ENCODE peak calls at places on chromosome 13, in eight cellular contexts. I, S, B, H, A, L, O and N are unnamed samples. For H3K27me3 and H3K36me3, the result is how much of the 10 kb centered on the place peaks cover.

GRCh38 chr13:110726726-110727125 is 13.2 kb downstream of the ING1 start:
- DNase-seq in I (no peak), S (no peak), B (no peak), H (no peak), A (no peak), L (no peak), O (peak), N (no peak)

GRCh38 chr13:98706446-98707110 is 45.9 kb downstream of the SLC15A1 start:
- DNase-seq in I (no peak), S (no peak), B (peak), H (peak), A (no peak), L (no peak), O (no peak), N (no peak)

GRCh38 chr13:26531751-26532150 is 25.7 kb upstream of the WASF3 start:
- DNase-seq in I (no peak), S (no peak), B (no peak), H (no peak), A (no peak), L (no peak), O (no peak), N (no peak)

GRCh38 chr13:99542788-99543406 is 41.6 kb downstream of the TM9SF2 start:
- DNase-seq in I (no peak), S (no peak), B (no peak), H (no peak), A (no peak), L (no peak), O (no peak), N (no peak)

GRCh38 chr13:39559838-39560237 is 43.2 kb downstream of the LHFPL6 start:
- DNase-seq in I (no peak), S (no peak), B (no peak), H (no peak), A (no peak), L (no peak), O (no peak), N (no peak)

GRCh38 chr13:34139660-34140059 is 321.7 kb downstream of the RFC3 start:
- DNase-seq in I (no peak), S (no peak), B (no peak), H (no peak), A (no peak), L (no peak), O (no peak), N (no peak)

GRCh38 chr13:39217471-39217870 is 179.2 kb downstream of the NHLRC3 start:
- DNase-seq in I (no peak), S (no peak), B (no peak), H (no peak), A (no peak), L (no peak), O (no peak), N (no peak)

GRCh38 chr13:73133536-73133935 is 74.7 kb downstream of the KLF5 start:
- DNase-seq in I (no peak), S (no peak), B (no peak), H (peak), A (peak), L (no peak), O (no peak), N (no peak)

GRCh38 chr13:110423689-110424302 is 116.7 kb downstream of the COL4A2 start:
- DNase-seq in I (no peak), S (no peak), B (no peak), H (no peak), A (no peak), L (no peak), O (no peak), N (no peak)

GRCh38 chr13:93180376-93180966 is 46.1 kb upstream of the GPC6 start:
- DNase-seq in I (no peak), S (no peak), B (no peak), H (no peak), A (no peak), L (no peak), O (no peak), N (no peak)

GRCh38 chr13:44825951-44826350 is 163.3 kb downstream of the NUFIP1 start:
- DNase-seq in I (no peak), S (no peak), B (no peak), H (no peak), A (no peak), L (no peak), O (no peak), N (no peak)

GRCh38 chr13:109412232-109412935 is 374.0 kb downstream of the IRS2 start:
- DNase-seq in I (no peak), S (no peak), B (peak), H (no peak), A (no peak), L (no peak), O (no peak), N (no peak)

GRCh38 chr13:108214511-108215383 is 589 bp downstream of the LIG4 start:
- DNase-seq in I (no peak), S (no peak), B (no peak), H (peak), A (no peak), L (no peak), O (no peak), N (no peak)

GRCh38 chr13:68938639-68939038 is 1169.0 kb upstream of the ATXN8OS start:
- DNase-seq in I (no peak), S (no peak), B (no peak), H (no peak), A (no peak), L (no peak), O (no peak), N (no peak)

GRCh38 chr13:20126460-20127262 is 34.2 kb downstream of the GJA3 start:
- DNase-seq in I (no peak), S (no peak), B (no peak), H (no peak), A (no peak), L (no peak), O (no peak), N (no peak)

GRCh38 chr13:47213057-47213456 is 316.2 kb upstream of the HTR2A start:
- DNase-seq in I (no peak), S (no peak), B (no peak), H (no peak), A (no peak), L (no peak), O (no peak), N (no peak)

GRCh38 chr13:94309997-94310842 is 169.3 kb downstream of the DCT start:
- DNase-seq in I (no peak), S (no peak), B (peak), H (peak), A (no peak), L (no peak), O (no peak), N (no peak)

GRCh38 chr13:20118268-20119140 is 42.3 kb downstream of the GJA3 start:
- DNase-seq in I (no peak), S (no peak), B (no peak), H (no peak), A (no peak), L (peak), O (no peak), N (peak)

GRCh38 chr13:44159633-44160279 is 213.9 kb upstream of the SERP2 start:
- DNase-seq in I (no peak), S (no peak), B (no peak), H (peak), A (no peak), L (no peak), O (no peak), N (no peak)

GRCh38 chr13:99743079-99743478 is 228.5 kb downstream of the ZIC5 start:
- DNase-seq in I (no peak), S (no peak), B (no peak), H (no peak), A (no peak), L (no peak), O (no peak), N (no peak)

GRCh38 chr13:100828226-100828625 is 153.6 kb upstream of the TMTC4 start:
- DNase-seq in I (no peak), S (no peak), B (no peak), H (no peak), A (no peak), L (no peak), O (no peak), N (no peak)

GRCh38 chr13:99811067-99811715 is 160.4 kb downstream of the ZIC5 start:
- DNase-seq in I (no peak), S (no peak), B (no peak), H (no peak), A (no peak), L (no peak), O (no peak), N (no peak)

GRCh38 chr13:47976325-47976724 is 24.7 kb downstream of the SUCLA2 start:
- DNase-seq in I (no peak), S (no peak), B (no peak), H (no peak), A (no peak), L (no peak), O (no peak), N (no peak)

GRCh38 chr13:51636349-51636890 is 52.2 kb downstream of the WDFY2 start:
- DNase-seq in I (no peak), S (no peak), B (no peak), H (no peak), A (no peak), L (no peak), O (no peak), N (no peak)

GRCh38 chr13:89269737-89270136 is 1598.6 kb downstream of the SLITRK5 start:
- DNase-seq in I (no peak), S (no peak), B (no peak), H (no peak), A (no peak), L (no peak), O (no peak), N (no peak)

GRCh38 chr13:51112771-51113170 is 1.7 kb upstream of the C13orf42 start:
- DNase-seq in I (no peak), S (no peak), B (no peak), H (peak), A (peak), L (no peak), O (no peak), N (no peak)

GRCh38 chr13:25678398-25678797 is 306.6 kb downstream of the ATP8A2 start:
- DNase-seq in I (no peak), S (no peak), B (no peak), H (no peak), A (no peak), L (no peak), O (no peak), N (no peak)

GRCh38 chr13:85985791-85986190 is 186.6 kb upstream of the SLITRK6 start:
- DNase-seq in I (no peak), S (no peak), B (no peak), H (peak), A (no peak), L (no peak), O (no peak), N (no peak)

GRCh38 chr13:106610511-106610910 is 42.6 kb upstream of the ARGLU1 start:
- DNase-seq in I (no peak), S (no peak), B (no peak), H (peak), A (no peak), L (no peak), O (no peak), N (no peak)

GRCh38 chr13:27855381-27855780 is 63.1 kb downstream of the GSX1 start:
- DNase-seq in I (no peak), S (no peak), B (no peak), H (no peak), A (peak), L (no peak), O (no peak), N (no peak)

GRCh38 chr13:27853871-27854270 is 61.6 kb downstream of the GSX1 start:
- DNase-seq in I (no peak), S (no peak), B (no peak), H (no peak), A (peak), L (no peak), O (no peak), N (no peak)

GRCh38 chr13:27853345-27853744 is 61.1 kb downstream of the GSX1 start:
- DNase-seq in I (no peak), S (no peak), B (no peak), H (no peak), A (no peak), L (no peak), O (no peak), N (no peak)

GRCh38 chr13:27852491-27852890 is 60.2 kb downstream of the GSX1 start:
- DNase-seq in I (no peak), S (no peak), B (no peak), H (no peak), A (peak), L (no peak), O (no peak), N (no peak)

GRCh38 chr13:27854606-27855005 is 62.3 kb downstream of the GSX1 start:
- DNase-seq in I (no peak), S (no peak), B (no peak), H (no peak), A (peak), L (no peak), O (no peak), N (no peak)
- H3K27me3 ChIP-seq in I (under half), S (under half), B (under half), H (under half), A (half or more), L (under half), O (under half), N (under half)

DNA sequence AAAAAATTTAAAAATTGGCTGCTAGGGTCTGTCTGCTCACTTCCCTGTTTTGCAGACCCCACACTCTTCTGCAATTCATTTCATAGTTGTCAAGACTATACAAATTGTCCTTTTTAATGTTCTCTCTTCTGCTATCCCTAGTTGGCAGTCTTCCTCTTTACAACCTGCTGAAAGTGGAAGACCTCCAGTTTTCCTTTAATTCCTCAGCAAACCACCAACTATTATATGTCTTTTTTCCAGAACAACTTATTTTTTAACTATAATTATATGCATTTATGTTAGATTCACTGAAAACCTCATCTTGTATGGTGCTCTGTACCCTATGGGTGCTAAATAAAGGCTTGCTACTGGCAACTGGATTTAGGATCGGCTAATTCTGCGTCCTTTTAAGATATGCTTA is 1.1 kb upstream of the PHF11 start:
- DNase-seq in I (no peak), S (no peak), B (no peak), H (no peak), A (no peak), L (no peak), O (no peak), N (no peak)
- H3K4me3 ChIP-seq in I (peak), S (peak), B (no peak), H (peak), A (peak), L (peak), O (peak), N (peak)

DNA sequence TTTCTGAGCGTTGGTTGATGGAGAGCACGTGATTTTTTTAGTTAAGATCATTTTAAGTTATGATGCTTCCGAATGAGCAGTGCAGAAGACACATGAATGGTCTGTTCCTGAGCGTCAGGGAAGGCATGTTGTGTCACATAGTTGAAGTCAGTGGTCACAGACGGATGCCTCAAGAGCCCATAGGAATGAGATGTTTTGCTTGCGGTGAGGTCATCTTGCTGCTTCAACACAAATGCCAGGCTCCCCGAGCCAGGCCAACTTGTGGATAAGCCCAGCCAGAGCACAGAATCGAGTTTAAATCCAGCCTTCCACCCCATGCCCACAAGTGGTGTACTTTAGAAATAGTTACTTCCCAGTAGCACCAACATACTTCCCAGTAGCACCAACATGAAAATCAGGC is 5.4 kb downstream of the UPF3A start:
- DNase-seq in I (no peak), S (no peak), B (peak), H (no peak), A (no peak), L (no peak), O (no peak), N (no peak)
- H3K36me3 ChIP-seq in I (under half), S (half or more), B (under half), H (under half), A (half or more), L (under half), O (under half), N (under half)

GRCh38 chr13:28495586-28496564 is 947 bp upstream of the FLT1 start:
- DNase-seq in I (no peak), S (no peak), B (no peak), H (no peak), A (no peak), L (no peak), O (no peak), N (no peak)
- H3K27me3 ChIP-seq in I (under half), S (under half), B (half or more), H (under half), A (half or more), L (under half), O (under half), N (under half)

GRCh38 chr13:42545842-42546241 is 28.1 kb upstream of the TNFSF11 start:
- DNase-seq in I (no peak), S (no peak), B (no peak), H (no peak), A (peak), L (no peak), O (no peak), N (no peak)

GRCh38 chr13:42548731-42549554 is 25.0 kb upstream of the TNFSF11 start:
- DNase-seq in I (no peak), S (no peak), B (no peak), H (no peak), A (peak), L (peak), O (no peak), N (no peak)

GRCh38 chr13:42547615-42548014 is 26.3 kb upstream of the TNFSF11 start:
- DNase-seq in I (no peak), S (no peak), B (no peak), H (no peak), A (peak), L (no peak), O (no peak), N (no peak)

GRCh38 chr13:42551611-42552010 is 22.3 kb upstream of the TNFSF11 start:
- DNase-seq in I (no peak), S (no peak), B (no peak), H (no peak), A (no peak), L (no peak), O (no peak), N (no peak)

GRCh38 chr13:42549555-42549941 is 24.4 kb upstream of the TNFSF11 start:
- DNase-seq in I (no peak), S (no peak), B (no peak), H (no peak), A (no peak), L (no peak), O (no peak), N (no peak)
- H3K4me3 ChIP-seq in I (no peak), S (no peak), B (no peak), H (no peak), A (no peak), L (no peak), O (no peak), N (no peak)

DNA sequence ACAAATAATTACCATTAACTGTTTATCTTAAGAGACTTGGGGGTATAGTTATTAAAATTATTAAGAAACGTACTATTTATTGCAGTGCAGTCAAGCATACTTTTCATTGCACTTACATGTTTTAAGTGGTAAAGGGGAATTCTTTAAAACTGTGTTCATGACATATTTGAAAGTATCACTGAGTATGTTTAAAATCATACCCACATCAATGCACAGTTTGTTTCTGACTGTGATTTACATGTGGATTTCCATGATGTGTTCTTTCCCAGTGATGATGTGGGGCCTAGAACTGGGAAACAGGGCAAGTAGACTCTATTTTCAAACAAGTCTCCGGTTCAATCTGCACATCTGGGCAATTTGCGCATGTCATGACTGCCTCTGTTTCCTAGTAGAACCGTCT is 340.5 kb upstream of the OBI1 start:
- DNase-seq in I (no peak), S (no peak), B (no peak), H (no peak), A (no peak), L (no peak), O (no peak), N (no peak)
- H3K36me3 ChIP-seq in I (under half), S (under half), B (under half), H (under half), A (under half), L (under half), O (under half), N (under half)

GRCh38 chr13:77774181-77774580 is 76.7 kb downstream of the SLAIN1 start:
- DNase-seq in I (no peak), S (no peak), B (no peak), H (no peak), A (no peak), L (no peak), O (no peak), N (no peak)
- H3K27me3 ChIP-seq in I (under half), S (under half), B (under half), H (under half), A (under half), L (under half), O (under half), N (under half)

GRCh38 chr13:52850396-52851152 is 2.1 kb upstream of the PCDH8 start:
- DNase-seq in I (peak), S (peak), B (no peak), H (peak), A (no peak), L (peak), O (no peak), N (peak)

GRCh38 chr13:52848455-52849190 is at the start of gene PCDH8:
- DNase-seq in I (no peak), S (no peak), B (no peak), H (no peak), A (no peak), L (no peak), O (no peak), N (no peak)

GRCh38 chr13:52852444-52852843 is 4.0 kb upstream of the PCDH8 start:
- DNase-seq in I (no peak), S (no peak), B (no peak), H (no peak), A (no peak), L (no peak), O (no peak), N (no peak)

GRCh38 chr13:52849727-52850395 is 1.4 kb upstream of the PCDH8 start:
- DNase-seq in I (no peak), S (no peak), B (no peak), H (no peak), A (no peak), L (no peak), O (no peak), N (no peak)

DNA sequence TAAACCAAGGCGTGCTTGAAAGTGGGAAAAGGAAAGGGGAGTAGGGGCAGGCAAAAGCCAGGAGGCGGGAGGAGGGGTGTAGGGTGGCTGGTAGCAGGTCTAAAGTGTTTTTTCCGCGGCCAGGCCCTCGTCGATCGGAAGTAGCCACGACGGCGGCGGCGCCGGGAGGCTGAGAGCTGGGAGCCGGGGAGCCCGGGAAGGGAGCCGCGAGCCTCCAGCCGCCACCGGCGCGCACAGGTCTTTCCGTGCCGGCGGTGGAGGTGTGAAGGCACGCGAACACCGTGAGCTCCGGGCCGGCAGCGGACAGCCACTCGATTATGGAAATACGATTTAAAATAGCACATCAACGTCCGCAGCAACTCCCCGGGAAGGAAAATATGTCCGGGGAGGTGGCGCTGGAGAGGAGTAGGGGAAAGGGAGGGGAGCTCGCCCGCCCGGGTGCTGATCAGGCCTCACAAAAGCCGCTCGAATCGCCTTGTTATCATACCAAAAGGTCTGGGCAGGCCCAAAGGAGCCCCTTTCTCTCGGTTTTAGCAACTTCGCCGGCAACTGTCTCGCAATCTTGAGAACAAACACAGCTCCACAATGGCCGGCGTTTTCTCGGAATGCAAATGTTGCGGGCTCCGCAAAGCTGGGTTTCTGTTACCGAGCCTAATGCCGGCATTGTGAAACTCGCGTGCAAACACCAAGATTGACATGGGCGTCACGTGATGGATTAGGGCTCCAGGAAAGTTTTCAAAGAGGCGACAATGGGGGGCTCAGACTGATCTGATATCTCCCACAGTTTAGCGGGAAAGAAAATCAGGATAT is 2.9 kb upstream of the PCDH8 start:
- DNase-seq in I (no peak), S (no peak), B (no peak), H (no peak), A (no peak), L (no peak), O (no peak), N (no peak)
- H3K4me3 ChIP-seq in I (peak), S (peak), B (peak), H (peak), A (peak), L (peak), O (peak), N (peak)